ENCODE peak calls at places on chromosome 16, in four cellular contexts. F is GM12878, K is HepG2, J is K562. M is an unnamed sample.

GRCh38 chr16:78957328-78958100 is 643.0 kb downstream of the MAF start:
- DNase-seq in F (no peak), K (no peak), J (no peak), M (no peak)

GRCh38 chr16:144797-145252 is 6.4 kb upstream of the NPRL3 start:
- DNase-seq in F (no peak), K (no peak), J (peak; percentile 87), M (no peak)

GRCh38 chr16:47065766-47066688 is 77.7 kb downstream of the NETO2 start:
- DNase-seq in F (no peak), K (no peak), J (no peak), M (no peak)

GRCh38 chr16:47204736-47205499 is 61.2 kb upstream of the NETO2 start:
- DNase-seq in F (no peak), K (no peak), J (no peak), M (no peak)

GRCh38 chr16:46607529-46607928 is 13.7 kb downstream of the SHCBP1 start:
- DNase-seq in F (no peak), K (peak; percentile 55), J (peak; percentile 35), M (no peak)

GRCh38 chr16:11196286-11196828 is 59.6 kb downstream of the SOCS1 start:
- DNase-seq in F (no peak), K (no peak), J (no peak), M (no peak)

GRCh38 chr16:82138478-82139285 is 31.3 kb downstream of the MPHOSPH6 start:
- DNase-seq in F (no peak), K (no peak), J (no peak), M (no peak)

GRCh38 chr16:50137268-50137667 is 15.8 kb upstream of the TENT4B start:
- DNase-seq in F (no peak), K (no peak), J (no peak), M (no peak)

GRCh38 chr16:35798885-35799426 is 2339.5 kb downstream of the TP53TG3F start:
- DNase-seq in F (no peak), K (no peak), J (no peak), M (no peak)
- TF ChIP-seq FOXK2 in F (no peak), K (no peak), J (no peak), M (no peak)

GRCh38 chr16:53509906-53510703 is 7.1 kb upstream of the AKTIP start:
- DNase-seq in F (no peak), K (peak; percentile 67), J (peak; percentile 70), M (peak; percentile 76)
- TF ChIP-seq BHLHE40 in F (peak; percentile 64), K (no peak), J (no peak), M (no peak)

DNA sequence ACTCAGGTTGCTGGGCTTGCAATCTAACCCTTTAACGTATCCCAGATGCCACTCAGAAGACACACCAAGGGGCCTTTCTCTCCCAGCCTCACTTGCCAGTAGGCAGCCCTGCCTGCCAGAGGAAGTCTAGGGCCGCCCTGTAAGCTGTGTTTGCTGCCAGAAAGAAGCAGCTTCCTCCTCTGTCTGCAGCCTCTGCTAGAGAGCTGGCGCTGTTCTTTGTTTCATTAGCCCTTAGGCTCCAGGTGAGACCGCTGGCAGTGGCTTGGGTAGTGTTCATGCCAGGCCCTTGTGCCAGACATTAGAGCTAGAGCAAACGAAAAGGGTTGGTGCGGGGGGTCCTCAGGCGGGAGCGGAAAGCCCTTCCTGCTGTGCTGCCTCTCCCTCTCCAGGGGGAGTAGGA is 8.9 kb downstream of the CTRL start:
- DNase-seq in F (no peak), K (no peak), J (no peak), M (no peak)
- TF ChIP-seq FOXK2 in F (no peak), K (no peak), J (no peak), M (no peak)

DNA sequence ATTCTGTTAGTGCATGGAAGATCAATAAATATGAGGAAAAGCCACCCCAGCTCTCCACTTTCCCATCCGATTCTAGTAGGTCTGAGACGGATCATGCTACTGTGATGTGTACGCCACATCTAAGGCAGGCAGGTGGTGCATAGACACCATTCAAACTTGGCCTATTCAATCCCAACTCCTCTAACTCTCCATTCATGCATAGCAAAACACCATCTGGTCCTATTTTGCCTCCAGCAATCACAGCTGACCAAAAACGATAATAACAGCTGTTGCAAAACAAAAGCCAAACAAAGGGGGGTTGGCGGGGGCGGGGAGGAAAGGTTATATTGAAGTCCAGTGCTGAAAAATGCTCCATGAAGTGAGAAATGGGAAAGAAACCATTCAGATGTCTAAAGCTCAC is 111.4 kb downstream of the TOX3 start:
- DNase-seq in F (no peak), K (no peak), J (no peak), M (no peak)
- TF ChIP-seq BHLHE40 in F (no peak), K (no peak), J (no peak), M (no peak)

GRCh38 chr16:52586159-52586558 is 39.2 kb upstream of the TOX3 start:
- DNase-seq in F (no peak), K (no peak), J (no peak), M (no peak)
- TF ChIP-seq FOXK2 in F (no peak), K (no peak), J (no peak), M (no peak)

GRCh38 chr16:19765860-19766553 is 47.9 kb downstream of the IQCK start:
- DNase-seq in F (no peak), K (no peak), J (no peak), M (no peak)

GRCh38 chr16:19767497-19767896 is 49.4 kb downstream of the IQCK start:
- DNase-seq in F (no peak), K (no peak), J (no peak), M (no peak)

GRCh38 chr16:19769239-19769638 is 51.2 kb downstream of the IQCK start:
- DNase-seq in F (no peak), K (no peak), J (no peak), M (no peak)

GRCh38 chr16:19766988-19767387 is 48.9 kb downstream of the IQCK start:
- DNase-seq in F (no peak), K (no peak), J (no peak), M (no peak)

DNA sequence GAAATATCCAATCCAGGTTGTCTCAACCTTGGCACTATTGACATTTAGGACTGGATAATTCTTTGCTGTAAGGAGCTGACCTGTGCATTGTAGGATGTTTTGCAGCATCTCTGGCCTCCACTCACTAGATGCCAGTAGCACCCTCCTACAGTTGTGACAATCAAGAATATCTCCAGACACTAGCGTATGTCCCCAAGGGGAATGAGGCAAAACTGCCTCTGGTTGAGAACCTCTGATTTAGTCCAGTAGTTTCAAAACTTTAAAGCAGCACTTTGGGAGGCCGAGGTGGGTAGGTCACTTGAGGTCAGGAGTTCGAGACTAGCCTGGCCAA is 48.4 kb downstream of the IQCK start:
- DNase-seq in F (no peak), K (no peak), J (no peak), M (no peak)
- TF ChIP-seq BHLHE40 in F (no peak), K (no peak), J (no peak), M (no peak)

GRCh38 chr16:27639588-27640276 is 89.8 kb downstream of the KATNIP start:
- DNase-seq in F (peak; percentile 2), K (peak; percentile 58), J (peak; percentile 71), M (peak; percentile 65)
- TF ChIP-seq FOXK2 in F (no peak), K (no peak), J (no peak), M (no peak)

DNA sequence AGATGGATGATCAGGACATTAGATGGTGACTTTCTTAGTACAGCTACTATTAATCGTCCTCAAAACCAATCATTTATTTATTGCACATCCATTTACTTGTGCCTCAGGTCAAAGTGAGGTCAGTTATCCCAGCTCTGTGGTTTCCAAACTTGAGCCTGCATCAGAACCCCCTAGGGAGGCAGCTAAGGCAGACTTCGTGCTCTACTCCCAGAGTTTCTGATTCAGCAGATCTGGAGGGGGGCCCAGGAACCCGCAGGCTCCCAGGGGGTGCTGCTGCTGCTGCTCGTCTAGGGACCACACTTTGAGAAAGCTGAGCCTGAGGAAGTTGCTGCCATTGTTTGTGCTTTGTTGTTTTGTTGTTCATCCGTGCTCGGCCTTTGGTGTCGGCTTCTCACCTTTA is 44.0 kb upstream of the CLEC18B start:
- DNase-seq in F (no peak), K (no peak), J (no peak), M (no peak)
- TF ChIP-seq BHLHE40 in F (no peak), K (no peak), J (no peak), M (no peak)

DNA sequence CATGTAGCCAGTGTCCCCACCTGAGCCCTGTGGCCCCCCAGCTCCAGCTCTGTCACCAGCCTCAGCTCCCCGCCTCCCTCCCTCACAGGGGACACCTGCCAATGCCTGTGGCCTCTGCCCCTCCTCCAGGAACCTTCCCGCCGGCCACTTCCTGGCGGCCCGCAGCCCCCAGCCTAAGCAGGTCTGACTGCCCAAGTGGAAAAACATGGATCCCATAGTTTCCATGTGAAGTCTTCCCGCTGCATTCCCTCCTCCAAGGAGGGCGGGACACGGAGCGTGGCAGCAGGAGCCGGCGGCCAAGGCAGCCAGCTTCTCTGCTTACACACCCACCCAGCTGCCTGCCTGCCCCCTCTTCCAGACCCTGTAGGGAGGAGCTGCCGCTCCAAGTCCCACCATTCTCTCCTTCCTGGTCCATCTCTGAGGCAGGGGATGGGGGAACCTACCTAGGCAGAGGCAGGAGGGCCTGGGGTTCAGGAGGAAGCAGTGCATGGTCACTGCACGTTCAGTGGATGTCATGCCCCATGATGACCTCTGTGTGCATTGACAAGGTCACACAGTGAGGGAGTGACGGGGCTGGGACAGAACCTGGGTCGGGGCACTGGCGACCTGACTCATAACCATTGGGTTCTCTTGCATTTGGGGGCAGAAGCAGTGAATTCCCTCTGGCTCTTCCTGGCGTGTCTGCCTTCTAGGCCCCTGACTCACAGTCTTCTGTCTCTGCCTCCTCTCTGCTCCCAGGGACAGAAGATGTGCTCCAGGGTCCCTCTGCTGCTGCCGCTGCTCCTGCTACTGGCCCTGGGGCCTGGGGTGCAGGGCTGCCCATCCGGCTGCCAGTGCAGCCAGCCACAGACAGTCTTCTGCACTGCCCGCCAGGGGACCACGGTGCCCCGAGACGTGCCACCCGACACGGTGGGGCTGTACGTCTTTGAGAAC is 8.7 kb downstream of the VASN start:
- DNase-seq in F (no peak), K (no peak), J (no peak), M (no peak)
- TF ChIP-seq FOXK2 in F (no peak), K (no peak), J (no peak), M (no peak)